ENCODE peak calls at places on chromosomes 4 and X, in ten cellular contexts. W is endothelial cell, Q is fibroblast of pulmonary artery, D is coronary artery, X is SK-N-SH, F is cardiac fibroblast, V is tibial artery, I is AG09319, N is stomach, U is endothelial cell of umbilical vein. G is an unnamed sample.

GRCh38 chr4:37383579-37384229 is 139.2 kb downstream of the NWD2 start:
- DNase-seq in W (peak; percentile 52), Q (peak; percentile 48), D (no peak), X (peak; percentile 9), F (peak; percentile 54), V (no peak), I (no peak), N (no peak), U (peak; percentile 13), G (peak; percentile 22)

GRCh38 chrX:82163701-82164100 is 961.8 kb downstream of the SH3BGRL start:
- DNase-seq in W (no peak), Q (no peak), D (no peak), X (no peak), F (no peak), V (no peak), I (no peak), N (no peak), U (no peak), G (no peak)

GRCh38 chrX:40434947-40435346 is 145.8 kb upstream of the ATP6AP2 start:
- DNase-seq in W (no peak), Q (peak; percentile 39), D (no peak), X (peak; percentile 51), F (peak; percentile 26), V (no peak), I (no peak), N (no peak), U (no peak), G (no peak)

GRCh38 chr4:159352609-159353008 is 249.7 kb downstream of the RAPGEF2 start:
- DNase-seq in W (no peak), Q (no peak), D (no peak), X (no peak), F (no peak), V (no peak), I (no peak), N (no peak), U (no peak), G (no peak)

GRCh38 chr4:175246941-175247340 is 328.8 kb downstream of the ADAM29 start:
- DNase-seq in W (no peak), Q (peak; percentile 3), D (no peak), X (no peak), F (peak; percentile 12), V (no peak), I (no peak), N (no peak), U (no peak), G (no peak)

GRCh38 chrX:129833153-129834004 is 10.3 kb downstream of the ZDHHC9 start:
- DNase-seq in W (no peak), Q (peak; percentile 47), D (no peak), X (no peak), F (peak; percentile 52), V (no peak), I (no peak), N (no peak), U (no peak), G (peak; percentile 21)

GRCh38 chr4:85005865-85006377 is 39.4 kb upstream of the WDFY3 start:
- DNase-seq in W (no peak), Q (peak; percentile 91), D (no peak), X (no peak), F (peak; percentile 89), V (no peak), I (peak; percentile 22), N (no peak), U (peak; percentile 54), G (peak; percentile 88)

GRCh38 chr4:4480685-4481393 is 61.0 kb downstream of the STX18 start:
- DNase-seq in W (no peak), Q (peak; percentile 38), D (no peak), X (peak; percentile 45), F (peak; percentile 37), V (no peak), I (no peak), N (no peak), U (peak; percentile 13), G (peak; percentile 36)

DNA sequence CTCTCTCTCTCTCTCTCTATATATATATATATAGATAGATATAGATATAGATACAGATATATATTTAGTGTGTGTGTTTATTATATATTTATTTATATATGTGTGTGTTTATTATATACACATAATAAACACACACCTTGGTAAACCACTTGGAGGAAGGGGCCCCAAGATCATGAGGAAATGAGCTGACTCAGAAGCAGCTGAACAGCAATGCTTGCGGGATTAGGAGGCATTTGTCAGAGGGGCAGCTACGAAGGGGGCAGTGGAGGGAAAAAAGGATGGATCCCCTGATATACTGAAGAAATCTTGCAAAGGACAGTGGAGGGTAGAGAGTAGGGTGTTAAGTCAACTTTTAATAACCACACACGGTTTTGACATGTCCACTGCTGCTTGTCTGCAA is 120.0 kb upstream of the SORBS2 start:
- DNase-seq in W (no peak), Q (no peak), D (no peak), X (no peak), F (peak; percentile 71), V (no peak), I (no peak), N (no peak), U (no peak), G (no peak)
- TF ChIP-seq CTCF in W (no peak), Q (no peak), D (no peak), X (no peak), F (no peak), V (no peak), I (no peak), N (no peak), U (no peak), G (no peak)

GRCh38 chrX:106933538-106933961 is 13.3 kb downstream of the CLDN2 start:
- DNase-seq in W (no peak), Q (peak; percentile 41), D (no peak), X (peak; percentile 19), F (no peak), V (peak; percentile 19), I (no peak), N (peak; percentile 62), U (peak; percentile 27), G (no peak)
- TF ChIP-seq CTCF in W (no peak), Q (no peak), D (no peak), X (no peak), F (no peak), V (no peak), I (no peak), N (no peak), U (no peak), G (no peak)

GRCh38 chrX:136251042-136251991 is at the start of gene MAP7D3:
- DNase-seq in W (peak; percentile 46), Q (peak; percentile 46), D (no peak), X (peak; percentile 91), F (peak; percentile 45), V (peak; percentile 52), I (no peak), N (peak; percentile 60), U (peak; percentile 29), G (peak; percentile 18)

GRCh38 chrX:136246201-136246600 is 5.0 kb downstream of the MAP7D3 start:
- DNase-seq in W (no peak), Q (no peak), D (no peak), X (no peak), F (no peak), V (no peak), I (no peak), N (no peak), U (no peak), G (no peak)

GRCh38 chrX:136255543-136255942 is 4.3 kb upstream of the MAP7D3 start:
- DNase-seq in W (no peak), Q (no peak), D (no peak), X (no peak), F (no peak), V (peak; percentile 43), I (no peak), N (no peak), U (no peak), G (no peak)

DNA sequence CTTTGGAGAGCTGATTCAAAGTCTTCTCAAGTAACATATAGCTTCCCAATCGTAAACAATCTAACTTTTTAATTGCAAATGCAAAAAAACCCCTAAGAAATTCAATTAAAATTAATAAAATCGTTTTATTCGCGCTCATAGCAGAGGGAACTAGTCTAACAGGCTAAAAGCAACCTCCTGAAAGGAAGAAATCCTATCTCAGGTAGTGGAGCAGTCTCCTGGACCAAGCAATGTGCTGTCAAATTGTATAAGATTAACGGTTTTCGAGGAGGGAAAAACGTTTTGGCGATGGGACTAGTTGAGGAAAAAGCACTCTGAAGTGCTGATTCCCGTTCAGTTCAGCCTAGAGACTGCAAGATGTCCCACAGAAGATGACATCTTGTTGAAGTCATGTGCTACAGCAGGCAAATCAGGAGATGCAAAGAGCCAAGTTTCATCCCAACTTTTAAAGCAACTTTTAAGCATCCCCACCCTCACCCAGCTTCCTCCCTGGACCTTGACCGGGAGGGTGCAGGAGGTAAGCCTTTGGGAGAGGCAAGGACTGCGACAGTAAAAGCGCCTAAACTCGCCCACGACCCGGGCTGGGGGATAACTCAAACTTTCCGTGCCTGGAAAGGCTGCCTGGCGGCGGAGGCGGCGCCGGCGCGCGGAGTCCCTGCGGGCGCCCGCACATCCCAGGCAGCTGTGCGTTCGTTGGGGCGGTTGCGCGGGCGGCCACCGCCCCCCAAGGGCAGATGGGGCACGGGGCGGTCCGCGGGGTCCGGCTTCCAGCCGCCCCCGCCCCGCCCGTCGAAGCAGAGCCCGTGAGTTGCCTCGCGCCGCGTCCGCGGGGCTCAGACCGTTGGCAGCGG is 784 bp downstream of the MAP7D3 start:
- DNase-seq in W (peak; percentile 9), Q (no peak), D (no peak), X (no peak), F (peak; percentile 37), V (no peak), I (no peak), N (no peak), U (peak; percentile 41), G (peak; percentile 15)
- TF ChIP-seq CTCF in W (no peak), Q (no peak), D (no peak), X (no peak), F (no peak), V (no peak), I (no peak), N (no peak), U (no peak), G (no peak)

GRCh38 chrX:150406559-150406958 is 43.4 kb downstream of the MAMLD1 start:
- DNase-seq in W (no peak), Q (no peak), D (no peak), X (no peak), F (no peak), V (no peak), I (no peak), N (no peak), U (no peak), G (no peak)

GRCh38 chrX:150408561-150408960 is 45.4 kb downstream of the MAMLD1 start:
- DNase-seq in W (no peak), Q (peak; percentile 37), D (no peak), X (no peak), F (no peak), V (no peak), I (no peak), N (no peak), U (no peak), G (no peak)

GRCh38 chrX:150408007-150408406 is 44.9 kb downstream of the MAMLD1 start:
- DNase-seq in W (no peak), Q (no peak), D (no peak), X (no peak), F (no peak), V (no peak), I (no peak), N (no peak), U (no peak), G (no peak)

GRCh38 chrX:150405006-150405405 is 41.9 kb downstream of the MAMLD1 start:
- DNase-seq in W (no peak), Q (no peak), D (no peak), X (no peak), F (no peak), V (no peak), I (peak; percentile 28), N (no peak), U (no peak), G (no peak)

DNA sequence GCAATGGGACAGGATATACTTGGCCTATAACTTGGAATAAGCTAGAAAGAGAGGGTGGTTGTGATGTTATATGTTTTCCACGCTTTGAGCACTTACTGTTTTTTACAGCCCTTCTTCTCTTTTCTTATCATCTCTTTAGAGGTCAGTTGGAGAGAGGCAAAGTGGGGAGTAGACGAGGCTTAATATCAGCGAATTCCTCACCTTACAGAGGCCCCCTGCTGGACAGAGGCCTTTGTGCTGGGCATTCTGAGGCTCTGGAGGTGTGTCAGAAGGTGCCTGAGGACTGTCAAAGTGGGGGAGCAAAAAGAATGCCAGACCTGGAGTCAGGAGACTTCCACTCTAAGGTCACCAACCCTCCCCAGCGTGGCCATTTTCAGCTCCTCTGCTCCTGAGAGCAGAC is 42.5 kb downstream of the MAMLD1 start:
- DNase-seq in W (peak; percentile 7), Q (no peak), D (no peak), X (no peak), F (no peak), V (no peak), I (no peak), N (no peak), U (no peak), G (no peak)
- TF ChIP-seq CTCF in W (no peak), Q (peak; percentile 9), D (no peak), X (peak; percentile 25), F (peak; percentile 12), V (no peak), I (peak; percentile 4), N (no peak), U (no peak), G (peak; percentile 37)